ENCODE peak calls at places on chromosomes 4 and X, in five cellular contexts. S is astrocyte of the spinal cord, W is cardiac fibroblast, L is SJSA1, O is ascending aorta. N is an unnamed sample.

GRCh38 chrX:114970806-114971205 is 46.6 kb downstream of the IL13RA2 start:
- DNase-seq in S (no peak), W (peak; percentile 39), L (no peak), O (no peak), N (no peak)

GRCh38 chr4:48439988-48440387 is 43.2 kb upstream of the SLC10A4 start:
- DNase-seq in S (no peak), W (no peak), L (no peak), O (no peak), N (no peak)

GRCh38 chr4:153204247-153205027 is at the start of gene TRIM2:
- DNase-seq in S (peak; percentile 72), W (peak; percentile 65), L (peak; percentile 69), O (no peak), N (peak; percentile 47)

GRCh38 chrX:46204721-46205422 is 340.3 kb downstream of the ZNF674 start:
- DNase-seq in S (no peak), W (peak; percentile 6), L (no peak), O (no peak), N (no peak)

GRCh38 chrX:7996414-7996813 is 69.2 kb upstream of the PNPLA4 start:
- DNase-seq in S (peak; percentile 35), W (peak; percentile 46), L (no peak), O (no peak), N (peak; percentile 54)

GRCh38 chr4:8010618-8011017 is 71.0 kb upstream of the AFAP1 start:
- DNase-seq in S (peak; percentile 61), W (peak; percentile 27), L (no peak), O (no peak), N (peak; percentile 46)

GRCh38 chr4:57614533-57614932 is 504.3 kb upstream of the IGFBP7 start:
- DNase-seq in S (no peak), W (no peak), L (no peak), O (no peak), N (no peak)

GRCh38 chrX:63930140-63930539 is 145.1 kb upstream of the ARHGEF9 start:
- DNase-seq in S (no peak), W (peak; percentile 29), L (no peak), O (no peak), N (no peak)

GRCh38 chrX:115592997-115593734 is 32.2 kb downstream of the PLS3 start:
- DNase-seq in S (peak; percentile 48), W (peak; percentile 78), L (peak; percentile 39), O (no peak), N (no peak)

GRCh38 chr4:98166025-98166730 is 22.9 kb upstream of the STPG2 start:
- DNase-seq in S (peak; percentile 34), W (no peak), L (no peak), O (no peak), N (peak; percentile 15)

GRCh38 chr4:176274441-176274840 is 5.4 kb upstream of the ASB5 start:
- DNase-seq in S (peak; percentile 37), W (peak; percentile 62), L (peak; percentile 36), O (no peak), N (peak; percentile 80)

GRCh38 chrX:129959493-129959832 is 23.0 kb upstream of the BCORL1 start:
- DNase-seq in S (no peak), W (no peak), L (no peak), O (no peak), N (no peak)

GRCh38 chr4:79563218-79563617 is 155.2 kb upstream of the GK2 start:
- DNase-seq in S (no peak), W (no peak), L (no peak), O (no peak), N (no peak)

GRCh38 chr4:54233697-54234496 is 4.8 kb downstream of the PDGFRA start:
- DNase-seq in S (peak; percentile 84), W (peak; percentile 91), L (peak; percentile 73), O (no peak), N (peak; percentile 74)

GRCh38 chr4:22434895-22435294 is 81.0 kb downstream of the ADGRA3 start:
- DNase-seq in S (peak; percentile 60), W (peak; percentile 72), L (no peak), O (no peak), N (peak; percentile 35)

GRCh38 chr4:73998040-73999011 is at the start of gene CXCL5:
- DNase-seq in S (peak; percentile 57), W (peak; percentile 89), L (no peak), O (no peak), N (peak; percentile 54)

GRCh38 chr4:151644625-151645024 is 116.2 kb downstream of the GATB start:
- DNase-seq in S (no peak), W (no peak), L (no peak), O (no peak), N (no peak)

GRCh38 chr4:76989391-76990061 is 40.0 kb downstream of the SEPTIN11 start:
- DNase-seq in S (no peak), W (no peak), L (no peak), O (no peak), N (no peak)

GRCh38 chrX:1466232-1466661 is 13.5 kb upstream of the ASMTL start:
- DNase-seq in S (no peak), W (no peak), L (no peak), O (no peak), N (no peak)

GRCh38 chr4:152099555-152099954 is 338.7 kb upstream of the GATB start:
- DNase-seq in S (no peak), W (no peak), L (no peak), O (no peak), N (no peak)

GRCh38 chr4:185282968-185283367 is 73.6 kb downstream of the SNX25 start:
- DNase-seq in S (peak; percentile 43), W (peak; percentile 21), L (no peak), O (no peak), N (peak; percentile 63)

GRCh38 chrX:153681175-153681574 is 6.6 kb upstream of the SLC6A8 start:
- DNase-seq in S (no peak), W (no peak), L (no peak), O (no peak), N (no peak)

GRCh38 chrX:153226344-153227190 is 47.5 kb downstream of the MAGEA1 start:
- DNase-seq in S (peak; percentile 5), W (peak; percentile 54), L (no peak), O (no peak), N (peak; percentile 69)

GRCh38 chr4:22514001-22514400 is 1.9 kb downstream of the ADGRA3 start:
- DNase-seq in S (peak; percentile 71), W (peak; percentile 68), L (peak; percentile 70), O (no peak), N (peak; percentile 85)

GRCh38 chrX:106144755-106145639 is 23.1 kb upstream of the PWWP3B start:
- DNase-seq in S (no peak), W (no peak), L (no peak), O (no peak), N (no peak)

GRCh38 chrX:87728024-87728423 is 210.4 kb downstream of the KLHL4 start:
- DNase-seq in S (no peak), W (no peak), L (no peak), O (no peak), N (no peak)

GRCh38 chr4:115249808-115250207 is 136.4 kb upstream of the NDST4 start:
- DNase-seq in S (no peak), W (no peak), L (no peak), O (no peak), N (no peak)

GRCh38 chrX:33434256-33435092 is 223.1 kb upstream of the DMD start:
- DNase-seq in S (peak; percentile 32), W (peak; percentile 60), L (peak; percentile 9), O (no peak), N (peak; percentile 0)

GRCh38 chr4:8553216-8553615 is 27.0 kb upstream of the GPR78 start:
- DNase-seq in S (no peak), W (no peak), L (no peak), O (no peak), N (no peak)

GRCh38 chrX:139077303-139078131 is 366.0 kb upstream of the FGF13 start:
- DNase-seq in S (peak; percentile 49), W (peak; percentile 0), L (peak; percentile 45), O (no peak), N (peak; percentile 57)

DNA sequence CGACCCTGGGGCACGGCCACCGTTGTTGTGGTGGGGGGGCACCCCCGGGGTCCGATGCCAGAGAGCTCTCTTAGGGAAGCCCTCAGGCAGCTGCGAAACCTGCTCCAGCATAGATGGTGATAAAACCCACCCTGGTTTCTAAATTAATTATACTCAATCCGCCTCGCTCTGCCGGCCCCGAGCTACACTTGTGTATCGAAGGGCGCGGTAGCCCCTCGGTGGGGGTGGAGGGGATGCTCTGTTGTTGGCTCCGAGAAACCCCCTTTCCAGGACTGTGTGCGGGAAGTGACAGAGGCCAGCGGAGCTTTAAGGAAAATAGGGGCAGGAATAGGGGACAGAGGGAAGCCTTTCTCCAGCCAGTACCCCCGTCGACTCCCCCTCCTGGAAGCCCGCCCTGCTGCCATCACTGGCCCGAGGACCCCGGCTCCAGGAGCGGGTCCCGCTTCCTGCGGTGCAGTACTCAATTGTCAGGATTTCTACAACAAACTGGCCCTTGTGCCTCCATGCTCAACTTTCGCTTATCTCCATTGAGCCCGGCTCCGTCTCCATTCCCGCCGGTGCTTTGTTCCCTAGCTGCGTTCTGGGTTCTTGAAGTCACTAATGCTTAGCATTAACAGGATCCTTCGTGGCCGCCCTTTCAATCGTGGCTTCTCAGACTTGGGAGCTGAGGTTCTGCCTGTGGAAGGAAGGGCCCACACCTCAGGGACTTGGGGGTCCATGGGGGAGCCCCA is 408.2 kb downstream of the BCOR start:
- DNase-seq in S (no peak), W (no peak), L (no peak), O (no peak), N (peak; percentile 6)
- H3K4me3 ChIP-seq in S (peak overlapping the region; percentile 20), W (peak overlapping the region; percentile 41), L (peak overlapping the region; percentile 48), O (peak overlapping the region; percentile 37), N (peak overlapping the region; percentile 33)

DNA sequence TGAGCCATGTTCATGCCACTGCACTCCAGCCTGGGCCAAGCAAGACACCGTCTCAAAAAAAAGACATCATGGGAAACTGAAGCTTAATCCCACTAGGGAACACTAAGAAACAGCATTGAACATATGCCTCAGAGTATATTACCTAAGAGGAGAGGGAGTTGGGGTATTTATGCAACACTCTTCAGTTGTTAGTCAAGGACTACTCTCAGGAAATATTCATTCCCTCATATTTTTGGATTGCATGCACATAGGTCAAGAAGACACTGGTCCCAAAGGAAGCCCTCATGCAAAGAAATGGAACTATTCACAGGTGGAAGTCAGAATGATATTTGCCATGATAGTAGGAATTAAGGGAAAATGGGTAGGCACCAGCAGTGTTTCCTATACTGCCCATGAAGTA is 22.8 kb upstream of the PAPSS1 start:
- DNase-seq in S (no peak), W (no peak), L (no peak), O (no peak), N (no peak)
- H3K4me3 ChIP-seq in S (no peak overlapping the region), W (no peak overlapping the region), L (no peak overlapping the region), O (no peak overlapping the region), N (no peak overlapping the region)

DNA sequence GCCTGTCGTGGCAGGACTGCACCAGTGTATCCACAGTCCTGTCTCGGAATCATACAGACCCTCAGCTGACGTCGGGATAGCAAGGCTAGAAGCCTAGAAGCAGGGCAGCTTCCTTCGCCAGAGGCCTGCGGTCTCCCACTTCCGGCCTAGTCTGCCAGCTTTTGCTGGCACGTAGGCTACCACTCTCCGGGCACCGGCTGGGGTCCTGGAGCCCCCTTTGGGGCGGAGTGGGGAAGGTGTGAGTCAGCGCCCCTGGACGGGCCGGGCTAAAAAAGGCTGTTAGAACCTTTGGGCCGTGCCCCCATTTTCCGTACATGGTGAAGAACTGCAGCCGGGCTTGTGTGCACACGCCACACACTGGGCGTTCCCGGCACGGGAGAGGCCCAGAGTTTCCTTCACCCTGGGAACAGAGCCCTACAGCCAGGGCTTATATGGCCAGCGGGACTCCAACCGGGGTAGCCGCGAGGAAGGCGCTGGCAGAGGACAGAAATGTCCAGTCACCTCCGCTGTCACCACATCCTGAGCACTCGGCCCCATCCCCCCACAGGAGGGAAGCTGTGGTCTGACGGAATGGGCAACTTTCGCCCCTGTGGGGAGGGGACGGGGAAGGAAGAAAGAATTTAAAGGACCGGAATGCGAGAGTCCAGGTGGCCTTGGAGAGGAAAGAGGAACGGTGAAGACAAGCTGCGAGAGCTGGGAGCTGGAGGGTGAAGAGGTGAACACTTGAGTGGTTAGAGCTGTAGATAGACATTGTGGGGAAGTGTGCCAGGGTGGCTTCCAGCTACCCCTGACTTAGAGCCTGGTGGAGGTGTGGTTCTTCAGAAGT is 4.6 kb downstream of the MAGIX start:
- DNase-seq in S (peak; percentile 87), W (peak; percentile 72), L (peak; percentile 67), O (peak; percentile 76), N (peak; percentile 79)
- H3K4me3 ChIP-seq in S (peak overlapping the region; percentile 38), W (peak overlapping the region; percentile 49), L (peak overlapping the region; percentile 26), O (peak overlapping the region; percentile 39), N (peak overlapping the region; percentile 31)

GRCh38 chr4:37828843-37829242 is 2.4 kb downstream of the PGM2 start:
- DNase-seq in S (no peak), W (no peak), L (no peak), O (no peak), N (no peak)
- H3K4me3 ChIP-seq in S (no peak overlapping the region), W (no peak overlapping the region), L (no peak overlapping the region), O (no peak overlapping the region), N (no peak overlapping the region)

N was measured in foreskin fibroblast.